ENCODE peak calls at places on chromosomes 7 and 10, in ten cellular contexts. J is type B pancreatic cell; R is iPS-NIHi11; Q is AG09319; F is M059J; T is NCI-H2081; P is astrocyte of the spinal cord; I is activated CD4-positive, CD25-positive, alpha-beta regulatory T cell; E is lung; U is ascending aorta. Y is an unnamed sample.

GRCh38 chr7:28473567-28474266 is 61.4 kb downstream of the CREB5 start:
- DNase-seq in J (no peak), R (no peak), Q (no peak), F (no peak), T (no peak), P (no peak), I (no peak), E (no peak), U (no peak), Y (no peak)

GRCh38 chr7:13016633-13017324 is 329.3 kb downstream of the ARL4A start:
- DNase-seq in J (no peak), R (no peak), Q (no peak), F (peak; percentile 11), T (no peak), P (peak; percentile 69), I (no peak), E (no peak), U (no peak), Y (no peak)

GRCh38 chr7:47477191-47478016 is 104.5 kb downstream of the TNS3 start:
- DNase-seq in J (no peak), R (no peak), Q (no peak), F (peak; percentile 30), T (peak; percentile 63), P (no peak), I (no peak), E (no peak), U (no peak), Y (no peak)

GRCh38 chr10:132376394-132376851 is 20.6 kb upstream of the PWWP2B start:
- DNase-seq in J (no peak), R (no peak), Q (no peak), F (no peak), T (no peak), P (no peak), I (no peak), E (no peak), U (no peak), Y (no peak)

GRCh38 chr7:32131091-32131490 is 60.9 kb upstream of the PDE1C start:
- DNase-seq in J (no peak), R (no peak), Q (no peak), F (no peak), T (no peak), P (no peak), I (no peak), E (no peak), U (no peak), Y (no peak)

GRCh38 chr10:46516660-46517416 is 39.6 kb downstream of the GPRIN2 start:
- DNase-seq in J (peak; percentile 68), R (no peak), Q (peak; percentile 41), F (peak; percentile 86), T (no peak), P (peak; percentile 76), I (no peak), E (no peak), U (peak; percentile 43), Y (peak; percentile 90)

GRCh38 chr10:25766687-25767221 is 167.3 kb upstream of the MYO3A start:
- DNase-seq in J (no peak), R (peak; percentile 78), Q (no peak), F (no peak), T (no peak), P (no peak), I (no peak), E (no peak), U (no peak), Y (no peak)

GRCh38 chr10:111106081-111106480 is 29.3 kb downstream of the ADRA2A start:
- DNase-seq in J (no peak), R (no peak), Q (no peak), F (no peak), T (no peak), P (no peak), I (no peak), E (no peak), U (no peak), Y (no peak)

GRCh38 chr7:104836976-104837375 is 177.0 kb upstream of the KMT2E start:
- DNase-seq in J (no peak), R (no peak), Q (no peak), F (no peak), T (no peak), P (no peak), I (no peak), E (no peak), U (no peak), Y (no peak)

GRCh38 chr10:122647383-122647968 is 52.2 kb downstream of the C10orf120 start:
- DNase-seq in J (peak; percentile 48), R (no peak), Q (no peak), F (no peak), T (no peak), P (no peak), I (no peak), E (no peak), U (no peak), Y (no peak)

GRCh38 chr7:35524112-35524804 is 170.7 kb downstream of the HERPUD2 start:
- DNase-seq in J (no peak), R (no peak), Q (no peak), F (no peak), T (no peak), P (no peak), I (no peak), E (no peak), U (no peak), Y (no peak)